ENCODE peak calls at places on chromosomes 4 and X, in nine cellular contexts. N, U, V, G, Q, I, M, C and H are unnamed samples.

GRCh38 chr4:179817317-179817716 is 2375.1 kb upstream of the AGA start:
- DNase-seq in N (no peak), U (no peak), V (peak), G (no peak), Q (no peak), I (no peak), M (no peak), C (no peak), H (no peak)

GRCh38 chr4:84848432-84848831 is 118.1 kb downstream of the WDFY3 start:
- DNase-seq in N (no peak), U (no peak), V (no peak), G (no peak), Q (no peak), I (no peak), M (no peak), C (no peak), H (no peak)

GRCh38 chrX:133850414-133850813 is 135.0 kb downstream of the GPC3 start:
- DNase-seq in N (no peak), U (no peak), V (no peak), G (no peak), Q (no peak), I (no peak), M (no peak), C (no peak), H (no peak)

GRCh38 chr4:41158274-41158673 is 56.1 kb downstream of the APBB2 start:
- DNase-seq in N (no peak), U (no peak), V (no peak), G (no peak), Q (no peak), I (no peak), M (no peak), C (no peak), H (no peak)

GRCh38 chrX:18883961-18884765 is 99.8 kb downstream of the PHKA2 start:
- DNase-seq in N (no peak), U (no peak), V (no peak), G (no peak), Q (no peak), I (no peak), M (no peak), C (no peak), H (no peak)

GRCh38 chr4:5051210-5051691 is at the start of gene STK32B:
- DNase-seq in N (peak), U (peak), V (peak), G (peak), Q (peak), I (peak), M (peak), C (no peak), H (peak)

GRCh38 chr4:140719022-140719421 is 37.2 kb downstream of the TBC1D9 start:
- DNase-seq in N (no peak), U (no peak), V (no peak), G (peak), Q (no peak), I (no peak), M (no peak), C (no peak), H (peak)

GRCh38 chr4:18051281-18051680 is 29.7 kb upstream of the LCORL start:
- DNase-seq in N (no peak), U (no peak), V (no peak), G (no peak), Q (no peak), I (no peak), M (no peak), C (no peak), H (no peak)

GRCh38 chr4:126986828-126987227 is 645.9 kb upstream of the INTU start:
- DNase-seq in N (no peak), U (no peak), V (no peak), G (peak), Q (no peak), I (peak), M (no peak), C (no peak), H (no peak)

GRCh38 chr4:126051709-126052424 is 737.1 kb downstream of the FAT4 start:
- DNase-seq in N (no peak), U (no peak), V (no peak), G (peak), Q (no peak), I (peak), M (no peak), C (no peak), H (no peak)

GRCh38 chr4:109631709-109632108 is 71.5 kb downstream of the CASP6 start:
- DNase-seq in N (no peak), U (no peak), V (no peak), G (no peak), Q (no peak), I (no peak), M (no peak), C (no peak), H (no peak)

GRCh38 chrX:48709522-48710117 is 13.1 kb downstream of the SUV39H1 start:
- DNase-seq in N (no peak), U (no peak), V (no peak), G (no peak), Q (no peak), I (no peak), M (no peak), C (no peak), H (no peak)

GRCh38 chr4:186627226-186627865 is 72.0 kb upstream of the MTNR1A start:
- DNase-seq in N (no peak), U (no peak), V (peak), G (peak), Q (no peak), I (no peak), M (no peak), C (no peak), H (no peak)

GRCh38 chr4:849478-850175 is 23.7 kb upstream of the CPLX1 start:
- DNase-seq in N (no peak), U (no peak), V (no peak), G (no peak), Q (no peak), I (no peak), M (peak), C (no peak), H (no peak)

GRCh38 chr4:73445383-73446335 is 9.6 kb downstream of the AFP start:
- DNase-seq in N (no peak), U (no peak), V (no peak), G (no peak), Q (no peak), I (no peak), M (no peak), C (no peak), H (no peak)

GRCh38 chr4:37917388-37917787 is 26.5 kb downstream of the TBC1D1 start:
- DNase-seq in N (no peak), U (no peak), V (no peak), G (no peak), Q (no peak), I (no peak), M (no peak), C (no peak), H (no peak)

GRCh38 chrX:149131780-149132179 is 373.3 kb downstream of the IDS start:
- DNase-seq in N (no peak), U (no peak), V (no peak), G (peak), Q (no peak), I (no peak), M (no peak), C (no peak), H (no peak)

GRCh38 chrX:121851033-121851432 is 803.6 kb downstream of the GLUD2 start:
- DNase-seq in N (no peak), U (no peak), V (no peak), G (peak), Q (no peak), I (no peak), M (no peak), C (no peak), H (no peak)

GRCh38 chrX:130878350-130879341 is 24.4 kb downstream of the ENOX2 start:
- DNase-seq in N (no peak), U (no peak), V (peak), G (peak), Q (no peak), I (peak), M (peak), C (no peak), H (no peak)

GRCh38 chrX:130082244-130083106 is 27.8 kb downstream of the ELF4 start:
- DNase-seq in N (no peak), U (no peak), V (peak), G (no peak), Q (no peak), I (no peak), M (peak), C (peak), H (peak)

GRCh38 chr4:113760094-113760851 is 1.3 kb downstream of the CAMK2D start:
- DNase-seq in N (peak), U (no peak), V (no peak), G (peak), Q (peak), I (no peak), M (peak), C (no peak), H (peak)

GRCh38 chr4:123505077-123505456 is 108.5 kb downstream of the SPRY1 start:
- DNase-seq in N (no peak), U (peak), V (no peak), G (peak), Q (no peak), I (no peak), M (no peak), C (no peak), H (peak)

GRCh38 chr4:6258741-6259140 is 10.9 kb upstream of the WFS1 start:
- DNase-seq in N (no peak), U (no peak), V (peak), G (no peak), Q (no peak), I (no peak), M (no peak), C (no peak), H (no peak)

GRCh38 chrX:111100191-111100590 is 4.2 kb downstream of the PAK3 start:
- DNase-seq in N (no peak), U (peak), V (peak), G (peak), Q (no peak), I (no peak), M (no peak), C (peak), H (peak)

GRCh38 chr4:175561691-175562090 is 250.4 kb downstream of the GPM6A start:
- DNase-seq in N (no peak), U (no peak), V (no peak), G (no peak), Q (no peak), I (no peak), M (no peak), C (no peak), H (no peak)